ENCODE peak calls at places on chromosomes 1 and 21, in ten cellular contexts. U, T, D, E, M, X, R, Y, P and A are unnamed samples. For H3K9me2, the result is how much of the 10 kb centered on the place peaks cover.

GRCh38 chr1:168572669-168573068 is 3.7 kb upstream of the XCL1 start:
- DNase-seq in D (no peak), T (no peak), U (no peak), R (no peak), M (no peak), Y (no peak), X (no peak), E (no peak), P (no peak), A (no peak)

GRCh38 chr1:75785320-75785963 is 614 bp upstream of the RABGGTB start:
- DNase-seq in R (no peak), M (no peak), E (no peak), P (no peak), U (no peak), T (no peak), X (no peak), Y (no peak), D (no peak), A (no peak)

GRCh38 chr1:155932085-155932484 is 2.1 kb downstream of the KHDC4 start:
- DNase-seq in T (peak), E (peak), U (no peak), Y (no peak), X (no peak), R (no peak), D (peak), P (no peak), M (no peak), A (no peak)

GRCh38 chr21:35652196-35652595 is 408.1 kb downstream of the SETD4 start:
- DNase-seq in Y (no peak), M (no peak), D (no peak), P (no peak), X (no peak), U (no peak), R (no peak), T (no peak), E (no peak), A (no peak)

GRCh38 chr1:8423702-8424538 is 106.0 kb downstream of the SLC45A1 start:
- DNase-seq in M (peak), Y (peak), T (peak), X (peak), P (no peak), D (peak), E (peak), U (peak), R (peak), A (peak)

GRCh38 chr1:6385673-6386191 is 7.8 kb downstream of the ACOT7 start:
- DNase-seq in T (peak), R (peak), M (peak), D (peak), E (peak), U (no peak), X (peak), Y (peak), P (no peak), A (peak)

GRCh38 chr1:210232524-210233215 is at the start of gene SERTAD4:
- DNase-seq in X (peak), R (peak), U (no peak), D (peak), P (no peak), M (peak), T (peak), Y (peak), E (peak), A (no peak)

GRCh38 chr1:184545601-184546000 is 158.8 kb downstream of the C1orf21 start:
- DNase-seq in M (no peak), R (no peak), D (peak), P (no peak), T (peak), U (no peak), Y (no peak), E (peak), X (no peak), A (no peak)

GRCh38 chr21:35046880-35047229 is 2.2 kb downstream of the RUNX1 start:
- DNase-seq in D (no peak), T (peak), X (no peak), U (no peak), Y (no peak), E (peak), R (no peak), M (no peak), P (no peak), A (no peak)

GRCh38 chr1:221557024-221557423 is 184.9 kb downstream of the DUSP10 start:
- DNase-seq in X (no peak), M (no peak), P (no peak), D (peak), Y (no peak), T (peak), R (no peak), U (no peak), E (no peak), A (no peak)

GRCh38 chr1:226548281-226549093 is at the start of gene STUM:
- DNase-seq in D (peak), P (peak), T (peak), R (peak), X (peak), U (peak), E (no peak), M (no peak), Y (peak), A (no peak)

GRCh38 chr1:46190539-46190938 is 7.7 kb downstream of the POMGNT1 start:
- DNase-seq in E (no peak), U (no peak), M (no peak), D (no peak), P (no peak), T (no peak), R (no peak), Y (no peak), X (no peak), A (no peak)

GRCh38 chr1:232880354-232880753 is 70.1 kb upstream of the NTPCR start:
- DNase-seq in M (peak), Y (peak), D (peak), U (peak), R (peak), E (no peak), X (peak), P (no peak), T (peak), A (peak)

GRCh38 chr1:182845894-182846293 is 6.7 kb downstream of the DHX9 start:
- DNase-seq in U (no peak), X (no peak), M (no peak), D (no peak), E (no peak), P (no peak), T (no peak), Y (no peak), R (no peak), A (no peak)

GRCh38 chr1:55938376-55938850 is 641.0 kb downstream of the PLPP3 start:
- DNase-seq in E (no peak), M (no peak), P (no peak), U (no peak), D (no peak), T (no peak), Y (no peak), X (no peak), R (no peak), A (no peak)

GRCh38 chr1:229217716-229218115 is 53.2 kb upstream of the RAB4A start:
- DNase-seq in D (peak), R (no peak), Y (no peak), U (no peak), T (peak), X (no peak), E (no peak), M (peak), P (no peak), A (no peak)

GRCh38 chr1:59332983-59333382 is 36.1 kb downstream of the FGGY start:
- DNase-seq in E (no peak), U (no peak), M (no peak), X (no peak), R (no peak), D (peak), Y (no peak), P (no peak), T (peak), A (no peak)

GRCh38 chr1:47941609-47942237 is 55.5 kb downstream of the TRABD2B start:
- DNase-seq in D (peak), T (peak), E (no peak), R (no peak), X (no peak), Y (no peak), P (no peak), U (no peak), M (no peak), A (no peak)

GRCh38 chr1:109979489-109980091 is 5.0 kb upstream of the AHCYL1 start:
- DNase-seq in P (no peak), M (no peak), T (peak), E (peak), X (no peak), R (no peak), D (peak), Y (no peak), U (no peak), A (no peak)

GRCh38 chr1:10812387-10812915 is 16.0 kb upstream of the CASZ1 start:
- DNase-seq in M (no peak), P (no peak), D (no peak), U (no peak), E (no peak), X (no peak), T (no peak), Y (no peak), R (no peak), A (no peak)

GRCh38 chr1:69220672-69221071 is 347.1 kb upstream of the LRRC7 start:
- DNase-seq in Y (no peak), X (no peak), E (no peak), P (no peak), T (no peak), D (no peak), R (no peak), M (no peak), U (no peak), A (no peak)

GRCh38 chr1:110449661-110450651 is 993 bp upstream of the PROK1 start:
- DNase-seq in R (peak), E (no peak), D (no peak), T (no peak), P (no peak), U (no peak), X (no peak), Y (no peak), M (no peak), A (no peak)

GRCh38 chr1:85465099-85465790 is at the start of gene DDAH1:
- DNase-seq in P (peak), R (peak), U (no peak), T (peak), E (peak), Y (peak), D (peak), X (peak), M (peak), A (no peak)

GRCh38 chr1:85467036-85467435 is 2.1 kb upstream of the DDAH1 start:
- DNase-seq in D (no peak), M (no peak), X (peak), R (no peak), Y (no peak), T (no peak), E (no peak), P (no peak), U (no peak), A (no peak)

GRCh38 chr1:85464497-85465098 is 361 bp downstream of the DDAH1 start:
- DNase-seq in E (peak), P (peak), M (peak), D (peak), U (no peak), Y (peak), T (peak), R (peak), X (peak), A (no peak)

GRCh38 chr1:85463666-85464496 is 1.1 kb downstream of the DDAH1 start:
- DNase-seq in U (no peak), M (no peak), T (peak), R (peak), D (no peak), X (peak), E (no peak), Y (no peak), P (no peak), A (no peak)

DNA sequence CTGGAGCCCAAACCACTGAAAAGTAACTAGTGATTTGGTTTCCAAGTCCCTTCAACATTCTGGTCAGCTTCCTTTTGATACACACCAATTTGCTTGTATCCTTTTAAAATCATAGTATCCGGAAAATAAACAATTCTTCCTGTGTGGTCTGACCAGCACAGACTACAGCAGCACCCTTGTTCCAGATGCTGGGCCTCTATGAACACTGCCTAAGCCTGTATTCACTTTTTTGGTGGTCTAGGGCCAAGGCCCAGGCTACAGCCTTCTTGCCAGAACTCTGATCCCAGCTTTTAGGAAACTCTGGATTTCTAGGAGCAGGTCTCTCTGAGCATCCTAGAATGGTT is 804 bp upstream of the DDAH1 start:
- DNase-seq in M (no peak), Y (no peak), P (no peak), D (no peak), R (no peak), X (no peak), U (no peak), T (peak), E (no peak), A (no peak)
- H3K4me2 ChIP-seq in M (peak), Y (peak), P (peak), D (peak), R (peak), X (peak), U (no peak), T (peak), E (peak), A (no peak)

DNA sequence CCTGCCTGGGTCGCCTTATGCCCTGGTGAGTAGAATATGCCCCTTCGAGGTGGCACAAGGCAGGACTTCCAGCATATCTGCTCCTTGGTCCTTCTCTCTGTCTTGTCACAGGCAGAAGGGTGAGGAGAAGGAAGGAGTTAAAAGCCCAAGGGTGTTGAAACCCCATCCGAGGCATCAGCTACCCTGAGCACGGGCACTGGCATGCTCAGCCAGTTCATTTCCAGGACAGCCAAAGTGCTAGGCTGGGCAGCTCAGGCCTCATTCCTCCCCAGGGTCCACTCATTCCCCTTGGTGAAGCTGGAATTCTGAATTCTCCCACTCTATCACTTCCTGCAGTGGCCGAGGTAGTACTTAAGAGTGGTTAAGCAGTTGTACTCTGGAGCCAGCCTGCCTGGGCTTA is 3.9 kb downstream of the MFSD2A start:
- DNase-seq in X (no peak), T (no peak), R (no peak), P (no peak), M (no peak), D (no peak), Y (no peak), U (no peak), E (no peak), A (no peak)
- H3K9me2 ChIP-seq in X (under half), T (under half), R (under half), P (under half), M (under half), D (under half), Y (under half), U (under half), E (under half), A (under half)

DNA sequence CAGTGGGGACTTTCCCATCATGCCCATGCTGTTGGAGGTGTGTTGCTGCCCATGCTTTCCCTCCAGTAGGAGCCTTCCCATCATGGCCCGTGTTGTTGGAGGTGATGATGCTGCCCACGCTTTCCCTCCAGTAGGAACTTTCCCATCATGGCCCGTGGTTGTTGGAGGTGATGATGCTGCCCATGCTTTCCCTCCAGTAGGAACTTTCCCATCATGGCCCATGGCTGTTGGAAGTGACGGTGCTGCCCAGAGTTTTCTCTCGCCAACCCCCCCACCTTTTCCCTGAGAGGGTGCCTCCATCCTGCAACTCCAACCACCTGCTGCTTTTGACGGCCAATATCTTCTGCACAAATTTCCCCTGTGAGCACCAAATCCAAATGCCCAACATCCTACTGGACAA is 205.7 kb downstream of the TOMM20 start:
- DNase-seq in X (no peak), R (no peak), T (no peak), D (no peak), E (no peak), M (no peak), U (no peak), Y (no peak), P (no peak), A (no peak)
- H3K4me2 ChIP-seq in X (no peak), R (no peak), T (no peak), D (no peak), E (no peak), M (no peak), U (no peak), Y (no peak), P (no peak), A (no peak)

GRCh38 chr21:42753804-42754203 is 100.4 kb downstream of the PDE9A start:
- DNase-seq in D (no peak), E (no peak), U (no peak), P (no peak), X (no peak), R (no peak), Y (no peak), T (no peak), M (no peak), A (no peak)
- H3K9me2 ChIP-seq in D (under half), E (under half), U (under half), P (under half), X (under half), R (under half), Y (under half), T (under half), M (under half), A (under half)

GRCh38 chr1:94701796-94702439 is 118.2 kb upstream of the SLC44A3 start:
- DNase-seq in E (no peak), Y (no peak), T (no peak), P (no peak), M (no peak), D (no peak), X (no peak), U (no peak), R (no peak), A (no peak)
- H3K4me2 ChIP-seq in E (no peak), Y (peak), T (peak), P (no peak), M (peak), D (no peak), X (no peak), U (no peak), R (no peak), A (no peak)

GRCh38 chr1:203746281-203746680 is 18.7 kb upstream of the LAX1 start:
- DNase-seq in X (no peak), M (no peak), D (no peak), Y (no peak), E (no peak), U (no peak), T (no peak), P (no peak), R (no peak), A (no peak)
- H3K9me2 ChIP-seq in X (under half), M (under half), D (under half), Y (under half), E (under half), U (under half), T (under half), P (under half), R (under half), A (under half)